ENCODE peak calls at places on chromosomes 16 and 17, in four cellular contexts. R is fibroblast of mammary gland; H is CD4-positive, CD25-positive, alpha-beta regulatory T cell; Y is H1. C is an unnamed sample.
A peak's percentile ranks its signal among the peaks of the same experiment; 100 is the strongest.

GRCh38 chr17:42179911-42180410 is 981 bp downstream of the KCNH4 start:
- DNase-seq in Y (peak; percentile 89), H (no peak), R (peak; percentile 30), C (peak; percentile 51)

GRCh38 chr17:3843935-3844516 is 2.0 kb downstream of the NCBP3 start:
- DNase-seq in R (peak; percentile 34), Y (no peak), H (peak; percentile 73), C (peak; percentile 61)

GRCh38 chr16:48408688-48409087 is 23.5 kb upstream of the SIAH1 start:
- DNase-seq in R (peak; percentile 57), H (no peak), Y (no peak), C (peak; percentile 78)

GRCh38 chr17:61168506-61168905 is 231.1 kb upstream of the TBX2 start:
- DNase-seq in R (peak; percentile 30), H (no peak), Y (no peak), C (no peak)

GRCh38 chr17:61878984-61879612 is 15.8 kb upstream of the BRIP1 start:
- DNase-seq in R (no peak), H (no peak), Y (no peak), C (no peak)

GRCh38 chr17:76868176-76868668 is at the start of gene MGAT5B:
- DNase-seq in R (peak; percentile 68), H (peak; percentile 71), Y (peak; percentile 95), C (peak; percentile 80)

GRCh38 chr17:2137342-2138098 is 82.6 kb downstream of the HIC1 start:
- DNase-seq in H (no peak), Y (peak; percentile 53), R (peak; percentile 72), C (peak; percentile 71)

GRCh38 chr16:57908409-57908987 is 62.4 kb downstream of the CNGB1 start:
- DNase-seq in H (no peak), Y (no peak), R (no peak), C (no peak)

GRCh38 chr16:47058295-47059086 is 85.0 kb upstream of the DNAJA2 start:
- DNase-seq in H (no peak), R (peak; percentile 10), Y (no peak), C (peak; percentile 52)

GRCh38 chr17:18184143-18185007 is 747 bp downstream of the ALKBH5 start:
- DNase-seq in H (peak; percentile 75), R (peak; percentile 52), Y (peak; percentile 65), C (peak; percentile 33)

GRCh38 chr17:48241770-48242497 is 134.4 kb downstream of the SNX11 start:
- DNase-seq in Y (no peak), R (no peak), H (no peak), C (no peak)

GRCh38 chr16:56421313-56421712 is 4.0 kb downstream of the AMFR start:
- DNase-seq in R (no peak), Y (no peak), H (no peak), C (no peak)

GRCh38 chr17:20992987-20993862 is 49.6 kb downstream of the USP22 start:
- DNase-seq in H (peak; percentile 70), Y (peak; percentile 89), R (peak; percentile 79), C (peak; percentile 88)

GRCh38 chr17:79079421-79080200 is 5.0 kb downstream of the ENGASE start:
- DNase-seq in H (no peak), Y (no peak), R (no peak), C (no peak)

GRCh38 chr17:43905985-43906852 is 1.1 kb downstream of the MPP2 start:
- DNase-seq in R (peak; percentile 38), H (no peak), Y (peak; percentile 90), C (peak; percentile 49)

GRCh38 chr17:40501499-40501911 is at the start of gene TNS4:
- DNase-seq in H (no peak), Y (no peak), R (no peak), C (no peak)
- H3K4me3 ChIP-seq in H (no peak within 1 kb of the TSS), Y (no peak within 1 kb of the TSS), R (no peak within 1 kb of the TSS), C (no peak within 1 kb of the TSS)

GRCh38 chr17:81712468-81713003 is 452 bp downstream of the SLC25A10 start:
- DNase-seq in R (no peak), Y (no peak), H (peak; percentile 18), C (peak; percentile 17)

GRCh38 chr17:81714412-81715106 is 2.5 kb downstream of the SLC25A10 start:
- DNase-seq in H (no peak), Y (no peak), R (no peak), C (no peak)

GRCh38 chr17:81713004-81713555 is 996 bp downstream of the SLC25A10 start:
- DNase-seq in R (no peak), H (no peak), Y (no peak), C (no peak)

GRCh38 chr17:81715107-81715871 is 3.2 kb downstream of the SLC25A10 start:
- DNase-seq in Y (no peak), R (no peak), H (no peak), C (no peak)

GRCh38 chr17:81713556-81714411 is 1.7 kb downstream of the SLC25A10 start:
- DNase-seq in R (no peak), Y (no peak), H (no peak), C (no peak)
- H3K4me3 ChIP-seq in R (no peak overlapping the region), Y (peak overlapping the region; percentile 86), H (no peak overlapping the region), C (no peak overlapping the region)

GRCh38 chr16:54936086-54936978 is 5.7 kb downstream of the IRX5 start:
- DNase-seq in Y (peak; percentile 73), R (peak; percentile 57), H (no peak), C (no peak)
- H3K4me3 ChIP-seq in Y (peak overlapping the region; percentile 68), R (peak overlapping the region; percentile 44), H (no peak overlapping the region), C (peak overlapping the region; percentile 5)

GRCh38 chr16:53043986-53044571 is 8.6 kb downstream of the CHD9NB start:
- DNase-seq in Y (peak; percentile 98), R (no peak), H (no peak), C (no peak)
- H3K4me3 ChIP-seq in Y (peak overlapping the region; percentile 69), R (no peak overlapping the region), H (no peak overlapping the region), C (peak overlapping the region; percentile 26)

GRCh38 chr17:74276051-74276476 is 2.0 kb downstream of the DNAI2 start:
- DNase-seq in R (peak; percentile 64), H (no peak), Y (no peak), C (peak; percentile 74)

GRCh38 chr17:74274703-74275340 is 788 bp downstream of the DNAI2 start:
- DNase-seq in Y (no peak), R (no peak), H (peak; percentile 39), C (no peak)

GRCh38 chr17:74271902-74272563 is 2.0 kb upstream of the DNAI2 start:
- DNase-seq in H (no peak), R (peak; percentile 33), Y (no peak), C (no peak)

GRCh38 chr17:74272731-74273201 is 1.3 kb upstream of the DNAI2 start:
- DNase-seq in R (peak; percentile 67), H (no peak), Y (no peak), C (peak; percentile 38)

GRCh38 chr17:74274060-74274702 is at the start of gene DNAI2:
- DNase-seq in Y (peak; percentile 73), R (no peak), H (peak; percentile 69), C (no peak)
- H3K4me3 ChIP-seq in Y (peak within 1 kb of the TSS; percentile 50), R (no peak within 1 kb of the TSS), H (peak within 1 kb of the TSS; percentile 72), C (no peak within 1 kb of the TSS)

DNA sequence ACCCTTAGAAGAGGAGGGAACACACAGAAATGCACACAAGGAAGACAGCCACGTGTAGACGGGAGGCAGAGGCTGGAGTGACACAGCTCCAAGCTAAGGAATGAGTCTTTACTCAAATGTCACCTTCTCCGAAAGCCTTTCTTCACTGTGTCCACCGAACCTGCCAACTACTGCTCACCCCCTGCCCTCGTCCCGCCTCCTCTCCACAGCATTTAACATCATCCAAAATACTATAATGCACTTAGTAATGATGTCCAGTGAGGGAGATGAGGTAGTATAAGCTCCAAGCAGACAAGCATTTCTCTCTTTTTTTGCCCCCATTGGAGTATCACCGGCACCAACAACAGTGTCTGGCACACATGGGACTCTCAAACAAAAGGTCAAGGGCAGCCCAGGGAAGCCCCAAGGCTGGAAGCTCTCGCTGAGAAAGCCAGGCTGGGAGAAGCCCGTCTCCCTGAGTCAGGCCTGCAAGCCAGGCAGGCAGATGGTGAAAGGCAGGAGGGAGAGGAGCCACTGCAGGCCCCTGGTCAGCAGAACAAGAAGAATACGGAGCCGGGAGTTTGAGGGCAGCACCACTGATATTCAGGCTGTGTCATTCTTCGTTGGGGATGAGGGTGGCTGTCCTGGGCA is 25.9 kb downstream of the ZFHX3 start:
- DNase-seq in R (no peak), Y (no peak), H (no peak), C (no peak)
- H3K4me3 ChIP-seq in R (no peak overlapping the region), Y (no peak overlapping the region), H (no peak overlapping the region), C (no peak overlapping the region)

GRCh38 chr17:38879878-38880727 is 10.2 kb downstream of the LASP1 start:
- DNase-seq in H (peak; percentile 50), R (peak; percentile 76), Y (peak; percentile 79), C (peak; percentile 82)

GRCh38 chr17:38874505-38875419 is 4.9 kb downstream of the LASP1 start:
- DNase-seq in H (no peak), Y (no peak), R (no peak), C (no peak)

GRCh38 chr17:38875477-38876080 is 5.7 kb downstream of the LASP1 start:
- DNase-seq in Y (no peak), H (no peak), R (no peak), C (no peak)

GRCh38 chr17:38873646-38874380 is 4.0 kb downstream of the LASP1 start:
- DNase-seq in R (no peak), H (no peak), Y (no peak), C (no peak)

GRCh38 chr17:38877130-38877851 is 7.4 kb downstream of the LASP1 start:
- DNase-seq in H (peak; percentile 68), R (no peak), Y (no peak), C (no peak)
- H3K4me3 ChIP-seq in H (peak overlapping the region; percentile 13), R (no peak overlapping the region), Y (peak overlapping the region; percentile 33), C (no peak overlapping the region)

DNA sequence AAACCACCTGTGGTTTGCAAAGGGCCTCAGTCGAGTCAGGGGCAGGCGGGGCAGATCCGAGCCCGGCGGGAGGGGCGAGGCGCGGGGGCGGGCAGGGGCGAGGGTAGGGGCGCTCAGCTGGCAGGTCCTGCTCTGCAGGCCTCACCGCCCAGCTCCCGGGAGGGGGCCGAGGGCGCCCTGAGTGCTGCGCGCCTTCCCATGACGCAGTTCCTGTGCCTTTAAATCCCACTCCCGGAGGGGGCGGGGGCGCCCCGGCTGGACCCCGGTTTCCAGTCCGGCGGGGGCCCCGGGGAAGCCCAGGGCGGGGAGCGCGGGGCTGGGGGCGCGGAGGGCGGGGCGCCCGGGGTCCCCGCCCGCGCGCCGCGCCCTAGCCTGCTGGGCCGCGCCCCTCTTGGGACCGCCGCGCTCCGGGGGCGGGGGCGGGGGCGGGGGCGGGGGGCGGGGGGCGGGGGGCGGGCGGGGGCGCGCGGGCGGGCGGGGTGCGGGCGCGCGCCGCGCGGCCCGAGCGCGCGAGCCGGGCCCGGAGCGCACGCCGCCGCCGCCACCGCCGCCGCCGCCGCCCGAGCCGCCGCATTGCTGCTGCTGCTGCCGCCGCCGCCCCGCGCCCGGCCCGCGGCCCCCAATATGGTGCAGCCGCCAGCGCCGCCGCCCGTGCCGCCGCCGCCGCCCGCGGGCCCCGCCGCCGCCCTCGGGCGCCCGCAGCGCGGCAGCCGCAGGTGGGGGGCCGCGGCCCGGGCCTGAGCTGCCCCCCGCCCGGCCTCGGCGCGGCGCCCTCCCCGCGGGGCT is at the start of gene JPH3:
- DNase-seq in Y (peak; percentile 87), H (no peak), R (no peak), C (no peak)
- H3K4me3 ChIP-seq in Y (peak within 1 kb of the TSS; percentile 97), H (no peak within 1 kb of the TSS), R (no peak within 1 kb of the TSS), C (no peak within 1 kb of the TSS)

GRCh38 chr16:84821179-84821578 is 1.4 kb downstream of the CRISPLD2 start:
- DNase-seq in H (no peak), Y (no peak), R (no peak), C (no peak)
- H3K4me3 ChIP-seq in H (no peak overlapping the region), Y (no peak overlapping the region), R (peak overlapping the region; percentile 72), C (peak overlapping the region; percentile 67)